ENCODE peak calls at places on chromosomes 3 and 15, in seven cellular contexts. One of them, this sample, is unnamed.

GRCh38 chr3:181956122-181956521 is 244.4 kb downstream of the SOX2 start:
- DNase-seq in OCI-LY7: peak; percentile 25
- DNase-seq in HCT116: no peak
- DNase-seq in GM23338: no peak
- DNase-seq in GM23248: no peak
- DNase-seq in PC-3: no peak
- DNase-seq in hepatocyte: no peak
- DNase-seq in this sample: no peak

GRCh38 chr3:103184772-103185171 is 750.0 kb downstream of the ZPLD1 start:
- DNase-seq in OCI-LY7: no peak
- DNase-seq in HCT116: no peak
- DNase-seq in GM23338: no peak
- DNase-seq in GM23248: no peak
- DNase-seq in PC-3: peak; percentile 47
- DNase-seq in hepatocyte: no peak
- DNase-seq in this sample: no peak

GRCh38 chr3:148873270-148873927 is 8.3 kb downstream of the CPA3 start:
- DNase-seq in OCI-LY7: no peak
- DNase-seq in HCT116: no peak
- DNase-seq in GM23338: no peak
- DNase-seq in GM23248: no peak
- DNase-seq in PC-3: no peak
- DNase-seq in hepatocyte: no peak
- DNase-seq in this sample: no peak

GRCh38 chr15:101505610-101506337 is 16.3 kb upstream of the PCSK6 start:
- DNase-seq in OCI-LY7: no peak
- DNase-seq in HCT116: no peak
- DNase-seq in GM23338: no peak
- DNase-seq in GM23248: no peak
- DNase-seq in PC-3: no peak
- DNase-seq in hepatocyte: no peak
- DNase-seq in this sample: no peak

GRCh38 chr3:152718810-152719209 is 116.1 kb upstream of the P2RY1 start:
- DNase-seq in OCI-LY7: no peak
- DNase-seq in HCT116: no peak
- DNase-seq in GM23338: no peak
- DNase-seq in GM23248: peak; percentile 23
- DNase-seq in PC-3: no peak
- DNase-seq in hepatocyte: peak; percentile 13
- DNase-seq in this sample: no peak

GRCh38 chr15:42080585-42081462 is 13.5 kb downstream of the PLA2G4D start:
- DNase-seq in OCI-LY7: no peak
- DNase-seq in HCT116: no peak
- DNase-seq in GM23338: peak; percentile 68
- DNase-seq in GM23248: peak; percentile 15
- DNase-seq in PC-3: no peak
- DNase-seq in hepatocyte: peak; percentile 53
- DNase-seq in this sample: peak; percentile 54

GRCh38 chr15:81480645-81481053 is 106.6 kb upstream of the TMC3 start:
- DNase-seq in OCI-LY7: peak; percentile 70
- DNase-seq in HCT116: peak; percentile 24
- DNase-seq in GM23338: peak; percentile 78
- DNase-seq in GM23248: peak; percentile 68
- DNase-seq in PC-3: peak; percentile 79
- DNase-seq in hepatocyte: peak; percentile 86
- DNase-seq in this sample: peak; percentile 77

GRCh38 chr3:72907131-72907697 is 19.4 kb downstream of the GXYLT2 start:
- DNase-seq in OCI-LY7: no peak
- DNase-seq in HCT116: no peak
- DNase-seq in GM23338: no peak
- DNase-seq in GM23248: peak; percentile 90
- DNase-seq in PC-3: no peak
- DNase-seq in hepatocyte: peak; percentile 32
- DNase-seq in this sample: no peak

GRCh38 chr3:122678496-122678895 is 2.1 kb upstream of the PARP14 start:
- DNase-seq in OCI-LY7: no peak
- DNase-seq in HCT116: no peak
- DNase-seq in GM23338: no peak
- DNase-seq in GM23248: no peak
- DNase-seq in PC-3: no peak
- DNase-seq in hepatocyte: no peak
- DNase-seq in this sample: no peak

GRCh38 chr3:25045291-25045690 is 382.8 kb upstream of the RARB start:
- DNase-seq in OCI-LY7: no peak
- DNase-seq in HCT116: no peak
- DNase-seq in GM23338: peak; percentile 9
- DNase-seq in GM23248: no peak
- DNase-seq in PC-3: no peak
- DNase-seq in hepatocyte: peak; percentile 32
- DNase-seq in this sample: peak; percentile 81

GRCh38 chr15:48435356-48435755 is 104.1 kb downstream of the DUT start:
- DNase-seq in OCI-LY7: no peak
- DNase-seq in HCT116: no peak
- DNase-seq in GM23338: no peak
- DNase-seq in GM23248: no peak
- DNase-seq in PC-3: no peak
- DNase-seq in hepatocyte: no peak
- DNase-seq in this sample: no peak

GRCh38 chr3:171320721-171321120 is 139.5 kb downstream of the TNIK start:
- DNase-seq in OCI-LY7: no peak
- DNase-seq in HCT116: no peak
- DNase-seq in GM23338: no peak
- DNase-seq in GM23248: no peak
- DNase-seq in PC-3: no peak
- DNase-seq in hepatocyte: no peak
- DNase-seq in this sample: no peak

GRCh38 chr15:83510001-83510400 is 62.9 kb downstream of the SH3GL3 start:
- DNase-seq in OCI-LY7: no peak
- DNase-seq in HCT116: no peak
- DNase-seq in GM23338: no peak
- DNase-seq in GM23248: no peak
- DNase-seq in PC-3: no peak
- DNase-seq in hepatocyte: no peak
- DNase-seq in this sample: no peak

GRCh38 chr3:188319569-188319968 is 165.6 kb downstream of the LPP start:
- DNase-seq in OCI-LY7: no peak
- DNase-seq in HCT116: no peak
- DNase-seq in GM23338: no peak
- DNase-seq in GM23248: peak; percentile 69
- DNase-seq in PC-3: peak; percentile 70
- DNase-seq in hepatocyte: no peak
- DNase-seq in this sample: no peak

GRCh38 chr3:154095832-154096421 is 25.3 kb upstream of the ARHGEF26 start:
- DNase-seq in OCI-LY7: no peak
- DNase-seq in HCT116: peak; percentile 12
- DNase-seq in GM23338: peak; percentile 16
- DNase-seq in GM23248: peak; percentile 53
- DNase-seq in PC-3: peak; percentile 55
- DNase-seq in hepatocyte: peak; percentile 30
- DNase-seq in this sample: no peak

GRCh38 chr15:84983711-84984110 is 2.1 kb downstream of the PDE8A start:
- DNase-seq in OCI-LY7: no peak
- DNase-seq in HCT116: no peak
- DNase-seq in GM23338: no peak
- DNase-seq in GM23248: peak; percentile 14
- DNase-seq in PC-3: no peak
- DNase-seq in hepatocyte: no peak
- DNase-seq in this sample: no peak

GRCh38 chr3:41853495-41853894 is 108.4 kb downstream of the ULK4 start:
- DNase-seq in OCI-LY7: no peak
- DNase-seq in HCT116: no peak
- DNase-seq in GM23338: no peak
- DNase-seq in GM23248: no peak
- DNase-seq in PC-3: no peak
- DNase-seq in hepatocyte: no peak
- DNase-seq in this sample: no peak

GRCh38 chr15:28093761-28094535 is 5.2 kb downstream of the OCA2 start:
- DNase-seq in OCI-LY7: no peak
- DNase-seq in HCT116: no peak
- DNase-seq in GM23338: peak; percentile 44
- DNase-seq in GM23248: no peak
- DNase-seq in PC-3: no peak
- DNase-seq in hepatocyte: no peak
- DNase-seq in this sample: no peak

GRCh38 chr3:138259126-138259525 is 70.5 kb downstream of the NME9 start:
- DNase-seq in OCI-LY7: no peak
- DNase-seq in HCT116: no peak
- DNase-seq in GM23338: no peak
- DNase-seq in GM23248: no peak
- DNase-seq in PC-3: no peak
- DNase-seq in hepatocyte: no peak
- DNase-seq in this sample: no peak

GRCh38 chr3:156553705-156554356 is 1.1 kb downstream of the SSR3 start:
- DNase-seq in OCI-LY7: peak; percentile 24
- DNase-seq in HCT116: peak; percentile 1
- DNase-seq in GM23338: peak; percentile 15
- DNase-seq in GM23248: peak; percentile 91
- DNase-seq in PC-3: peak; percentile 42
- DNase-seq in hepatocyte: peak; percentile 52
- DNase-seq in this sample: no peak

GRCh38 chr3:82281205-82281604 is 519.8 kb upstream of the GBE1 start:
- DNase-seq in OCI-LY7: no peak
- DNase-seq in HCT116: no peak
- DNase-seq in GM23338: peak; percentile 41
- DNase-seq in GM23248: peak; percentile 6
- DNase-seq in PC-3: peak; percentile 61
- DNase-seq in hepatocyte: peak; percentile 12
- DNase-seq in this sample: peak; percentile 32

GRCh38 chr3:113249111-113249510 is 37.8 kb downstream of the BOC start:
- DNase-seq in OCI-LY7: no peak
- DNase-seq in HCT116: no peak
- DNase-seq in GM23338: no peak
- DNase-seq in GM23248: peak; percentile 96
- DNase-seq in PC-3: peak; percentile 51
- DNase-seq in hepatocyte: no peak
- DNase-seq in this sample: no peak

GRCh38 chr3:15198686-15199085 is 7.4 kb upstream of the CAPN7 start:
- DNase-seq in OCI-LY7: no peak
- DNase-seq in HCT116: no peak
- DNase-seq in GM23338: no peak
- DNase-seq in GM23248: no peak
- DNase-seq in PC-3: no peak
- DNase-seq in hepatocyte: no peak
- DNase-seq in this sample: no peak

GRCh38 chr3:148727242-148727641 is 29.5 kb downstream of the AGTR1 start:
- DNase-seq in OCI-LY7: peak; percentile 21
- DNase-seq in HCT116: peak; percentile 49
- DNase-seq in GM23338: peak; percentile 86
- DNase-seq in GM23248: peak; percentile 52
- DNase-seq in PC-3: peak; percentile 34
- DNase-seq in hepatocyte: peak; percentile 57
- DNase-seq in this sample: peak; percentile 77

GRCh38 chr15:94403246-94403824 is 172.0 kb downstream of the MCTP2 start:
- DNase-seq in OCI-LY7: no peak
- DNase-seq in HCT116: no peak
- DNase-seq in GM23338: no peak
- DNase-seq in GM23248: no peak
- DNase-seq in PC-3: no peak
- DNase-seq in hepatocyte: no peak
- DNase-seq in this sample: no peak

GRCh38 chr3:141070727-141071357 is 19.7 kb downstream of the SPSB4 start:
- DNase-seq in OCI-LY7: no peak
- DNase-seq in HCT116: no peak
- DNase-seq in GM23338: peak; percentile 93
- DNase-seq in GM23248: no peak
- DNase-seq in PC-3: no peak
- DNase-seq in hepatocyte: no peak
- DNase-seq in this sample: peak; percentile 70

GRCh38 chr3:139941580-139941979 is 6.6 kb downstream of the CLSTN2 start:
- DNase-seq in OCI-LY7: no peak
- DNase-seq in HCT116: no peak
- DNase-seq in GM23338: no peak
- DNase-seq in GM23248: no peak
- DNase-seq in PC-3: no peak
- DNase-seq in hepatocyte: no peak
- DNase-seq in this sample: no peak
- TF ChIP-seq EZH2phosphoT487 in OCI-LY7: no peak
- TF ChIP-seq EZH2phosphoT487 in HCT116: no peak
- TF ChIP-seq EZH2phosphoT487 in GM23338: no peak
- TF ChIP-seq EZH2phosphoT487 in GM23248: no peak
- TF ChIP-seq EZH2phosphoT487 in PC-3: no peak
- TF ChIP-seq EZH2phosphoT487 in hepatocyte: no peak
- TF ChIP-seq EZH2phosphoT487 in this sample: no peak

GRCh38 chr15:56913670-56914069 is 4.8 kb upstream of the TCF12 start:
- DNase-seq in OCI-LY7: no peak
- DNase-seq in HCT116: no peak
- DNase-seq in GM23338: peak; percentile 38
- DNase-seq in GM23248: peak; percentile 24
- DNase-seq in PC-3: no peak
- DNase-seq in hepatocyte: no peak
- DNase-seq in this sample: no peak
- TF ChIP-seq EZH2phosphoT487 in OCI-LY7: no peak
- TF ChIP-seq EZH2phosphoT487 in HCT116: no peak
- TF ChIP-seq EZH2phosphoT487 in GM23338: no peak
- TF ChIP-seq EZH2phosphoT487 in GM23248: no peak
- TF ChIP-seq EZH2phosphoT487 in PC-3: no peak
- TF ChIP-seq EZH2phosphoT487 in hepatocyte: no peak
- TF ChIP-seq EZH2phosphoT487 in this sample: no peak

GRCh38 chr3:168003911-168004310 is 91.8 kb downstream of the GOLIM4 start:
- DNase-seq in OCI-LY7: no peak
- DNase-seq in HCT116: no peak
- DNase-seq in GM23338: no peak
- DNase-seq in GM23248: no peak
- DNase-seq in PC-3: no peak
- DNase-seq in hepatocyte: no peak
- DNase-seq in this sample: no peak

GRCh38 chr3:168001244-168001643 is 94.5 kb downstream of the GOLIM4 start:
- DNase-seq in OCI-LY7: no peak
- DNase-seq in HCT116: no peak
- DNase-seq in GM23338: no peak
- DNase-seq in GM23248: no peak
- DNase-seq in PC-3: no peak
- DNase-seq in hepatocyte: no peak
- DNase-seq in this sample: no peak

GRCh38 chr3:168006584-168006983 is 89.1 kb downstream of the GOLIM4 start:
- DNase-seq in OCI-LY7: no peak
- DNase-seq in HCT116: no peak
- DNase-seq in GM23338: no peak
- DNase-seq in GM23248: no peak
- DNase-seq in PC-3: no peak
- DNase-seq in hepatocyte: no peak
- DNase-seq in this sample: no peak

GRCh38 chr3:168002786-168003368 is 92.8 kb downstream of the GOLIM4 start:
- DNase-seq in OCI-LY7: no peak
- DNase-seq in HCT116: no peak
- DNase-seq in GM23338: no peak
- DNase-seq in GM23248: peak; percentile 24
- DNase-seq in PC-3: peak; percentile 80
- DNase-seq in hepatocyte: peak; percentile 37
- DNase-seq in this sample: no peak
- TF ChIP-seq EZH2phosphoT487 in OCI-LY7: no peak
- TF ChIP-seq EZH2phosphoT487 in HCT116: no peak
- TF ChIP-seq EZH2phosphoT487 in GM23338: no peak
- TF ChIP-seq EZH2phosphoT487 in GM23248: no peak
- TF ChIP-seq EZH2phosphoT487 in PC-3: peak; percentile 39
- TF ChIP-seq EZH2phosphoT487 in hepatocyte: no peak
- TF ChIP-seq EZH2phosphoT487 in this sample: no peak

DNA sequence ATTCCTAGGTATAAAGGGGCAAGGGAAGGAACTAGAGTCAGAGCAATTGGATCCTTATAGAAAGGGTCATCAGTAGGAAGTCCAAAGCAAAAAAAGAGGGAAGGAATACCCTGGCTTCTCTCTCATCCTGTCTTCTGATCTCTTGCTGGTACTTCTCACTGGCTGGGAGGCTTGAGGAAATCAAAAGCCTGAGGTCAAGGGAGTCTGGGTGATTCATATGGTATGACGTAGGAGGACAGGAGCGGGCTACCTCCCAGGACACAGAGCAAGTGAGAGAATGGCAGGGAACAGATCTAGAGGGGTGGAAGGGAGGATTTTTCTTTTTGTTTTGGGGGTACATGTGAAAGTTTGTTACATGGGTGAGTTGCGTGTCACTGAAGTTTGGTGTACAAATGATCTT is 76.0 kb downstream of the CFAP20DC start:
- DNase-seq in OCI-LY7: no peak
- DNase-seq in HCT116: no peak
- DNase-seq in GM23338: no peak
- DNase-seq in GM23248: no peak
- DNase-seq in PC-3: no peak
- DNase-seq in hepatocyte: no peak
- DNase-seq in this sample: no peak
- TF ChIP-seq EZH2phosphoT487 in OCI-LY7: no peak
- TF ChIP-seq EZH2phosphoT487 in HCT116: no peak
- TF ChIP-seq EZH2phosphoT487 in GM23338: no peak
- TF ChIP-seq EZH2phosphoT487 in GM23248: no peak
- TF ChIP-seq EZH2phosphoT487 in PC-3: no peak
- TF ChIP-seq EZH2phosphoT487 in hepatocyte: no peak
- TF ChIP-seq EZH2phosphoT487 in this sample: no peak

This sample was measured in neural progenitor cell.